ENCODE peak calls at places on chromosome 16, in six cellular contexts. H is uterus, O is GM12865, W is retinal pigment epithelial cell, L is Caco-2, Q is AG09309. S is an unnamed sample.

GRCh38 chr16:12972246-12972645 is 70.8 kb downstream of the SHISA9 start:
- DNase-seq in L (no peak), H (no peak), Q (no peak), W (no peak), O (no peak), S (no peak)

GRCh38 chr16:19288872-19289799 is 3.6 kb downstream of the CLEC19A start:
- DNase-seq in H (no peak), Q (no peak), O (no peak), W (no peak), L (no peak), S (no peak)

GRCh38 chr16:84049403-84050060 is 6.9 kb upstream of the SLC38A8 start:
- DNase-seq in O (no peak), H (no peak), W (no peak), Q (no peak), L (no peak), S (no peak)

GRCh38 chr16:47467501-47467900 is 6.4 kb downstream of the PHKB start:
- DNase-seq in L (no peak), Q (no peak), H (no peak), O (no peak), W (no peak), S (no peak)

GRCh38 chr16:56927471-56927870 is 4.5 kb upstream of the HERPUD1 start:
- DNase-seq in W (no peak), H (no peak), O (no peak), Q (no peak), L (no peak), S (no peak)

GRCh38 chr16:27531186-27531585 is 18.5 kb downstream of the GTF3C1 start:
- DNase-seq in Q (no peak), L (no peak), O (no peak), H (no peak), W (no peak), S (no peak)

GRCh38 chr16:85477801-85478363 is 135.2 kb upstream of the GSE1 start:
- DNase-seq in L (no peak), Q (no peak), W (no peak), O (no peak), H (no peak), S (no peak)

GRCh38 chr16:85437161-85438052 is 175.7 kb upstream of the GSE1 start:
- DNase-seq in W (no peak), Q (no peak), O (no peak), L (peak), H (peak), S (no peak)

GRCh38 chr16:69904495-69905170 is 46.5 kb upstream of the CLEC18A start:
- DNase-seq in W (no peak), H (no peak), Q (no peak), L (no peak), O (no peak), S (no peak)

GRCh38 chr16:17173134-17173729 is 297.5 kb downstream of the XYLT1 start:
- DNase-seq in O (peak), H (peak), W (no peak), L (no peak), Q (peak), S (peak)

GRCh38 chr16:58264007-58264406 is 30.8 kb downstream of the PRSS54 start:
- DNase-seq in H (no peak), W (no peak), L (no peak), O (no peak), Q (no peak), S (no peak)

GRCh38 chr16:19118938-19119431 is 5.2 kb downstream of the ITPRIPL2 start:
- DNase-seq in Q (peak), L (no peak), W (no peak), H (peak), O (peak), S (peak)

GRCh38 chr16:72884573-72884972 is 163.4 kb downstream of the ZFHX3 start:
- DNase-seq in L (no peak), W (no peak), Q (no peak), H (no peak), O (no peak), S (no peak)

GRCh38 chr16:2150418-2151187 is 2.2 kb downstream of the RAB26 start:
- DNase-seq in H (no peak), Q (no peak), L (no peak), O (peak), W (no peak), S (peak)

GRCh38 chr16:20042848-20043247 is 30.8 kb downstream of the GPR139 start:
- DNase-seq in L (no peak), H (no peak), Q (no peak), O (no peak), W (no peak), S (no peak)

GRCh38 chr16:2196981-2197511 is 641 bp upstream of the CASKIN1 start:
- DNase-seq in Q (no peak), O (no peak), L (no peak), H (no peak), W (no peak), S (no peak)

GRCh38 chr16:90061437-90061836 is 15.7 kb downstream of the PRDM7 start:
- DNase-seq in W (no peak), L (no peak), Q (no peak), H (no peak), O (no peak), S (no peak)

GRCh38 chr16:70151391-70151790 is 22.2 kb upstream of the CLEC18C start:
- DNase-seq in O (no peak), W (no peak), H (no peak), Q (no peak), L (no peak), S (no peak)

GRCh38 chr16:30893082-30893743 is 664 bp downstream of the BCL7C start:
- DNase-seq in L (no peak), W (no peak), O (peak), H (no peak), Q (no peak), S (peak)

GRCh38 chr16:17161034-17161433 is 309.7 kb downstream of the XYLT1 start:
- DNase-seq in W (no peak), Q (no peak), L (no peak), H (no peak), O (no peak), S (no peak)

GRCh38 chr16:30894540-30895368 is 877 bp upstream of the BCL7C start:
- DNase-seq in L (no peak), W (no peak), H (no peak), Q (no peak), O (no peak), S (no peak)

GRCh38 chr16:85265789-85266188 is 153.5 kb upstream of the CIBAR2 start:
- DNase-seq in Q (no peak), O (no peak), H (no peak), W (no peak), L (no peak), S (no peak)

GRCh38 chr16:80912651-80913050 is 94.0 kb downstream of the CMC2 start:
- DNase-seq in L (no peak), W (no peak), H (no peak), Q (no peak), O (no peak), S (no peak)

GRCh38 chr16:24996731-24997130 is 18.4 kb downstream of the ARHGAP17 start:
- DNase-seq in H (no peak), L (no peak), W (no peak), O (no peak), Q (no peak), S (no peak)

GRCh38 chr16:89096768-89097527 is 3.3 kb downstream of the ACSF3 start:
- DNase-seq in H (no peak), Q (no peak), O (peak), L (no peak), W (no peak), S (peak)

GRCh38 chr16:19967963-19968362 is 83.3 kb upstream of the GPRC5B start:
- DNase-seq in L (no peak), H (no peak), Q (no peak), W (no peak), O (no peak), S (no peak)

GRCh38 chr16:28162326-28162877 is 49.4 kb downstream of the XPO6 start:
- DNase-seq in O (no peak), Q (no peak), L (no peak), W (no peak), H (no peak), S (no peak)

GRCh38 chr16:25587783-25588182 is 104.0 kb upstream of the HS3ST4 start:
- DNase-seq in Q (no peak), O (no peak), L (no peak), W (no peak), H (no peak), S (no peak)

GRCh38 chr16:60142991-60143705 is 1409.0 kb upstream of the GOT2 start:
- DNase-seq in W (peak), H (no peak), L (no peak), O (no peak), Q (no peak), S (no peak)

GRCh38 chr16:80317132-80318098 is 223.4 kb upstream of the DYNLRB2 start:
- DNase-seq in O (peak), H (no peak), Q (no peak), W (no peak), L (no peak), S (no peak)

GRCh38 chr16:30010817-30011504 is at the start of gene DOC2A:
- DNase-seq in L (no peak), H (no peak), Q (no peak), O (no peak), W (no peak), S (peak)

GRCh38 chr16:24505959-24506358 is 33.4 kb upstream of the RBBP6 start:
- DNase-seq in L (no peak), H (no peak), Q (no peak), W (no peak), O (no peak), S (no peak)

GRCh38 chr16:78705694-78706093 is 606.2 kb downstream of the WWOX start:
- DNase-seq in W (peak), L (no peak), O (peak), Q (no peak), H (no peak), S (peak)
- TF ChIP-seq CTCF in W (peak), L (peak), O (peak), Q (no peak), H (no peak), S (peak)

GRCh38 chr16:67191410-67191994 is 453 bp upstream of the E2F4 start:
- DNase-seq in O (no peak), L (no peak), Q (no peak), H (no peak), W (no peak), S (no peak)

GRCh38 chr16:67192781-67193260 is 866 bp downstream of the E2F4 start:
- DNase-seq in L (no peak), H (no peak), Q (no peak), O (no peak), W (no peak), S (no peak)

GRCh38 chr16:67190041-67190440 is at the start of gene EXOC3L1:
- DNase-seq in W (no peak), Q (no peak), H (no peak), O (no peak), L (no peak), S (no peak)

GRCh38 chr16:67190448-67191399 is 788 bp upstream of the EXOC3L1 start:
- DNase-seq in W (no peak), Q (no peak), L (no peak), H (no peak), O (no peak), S (no peak)

DNA sequence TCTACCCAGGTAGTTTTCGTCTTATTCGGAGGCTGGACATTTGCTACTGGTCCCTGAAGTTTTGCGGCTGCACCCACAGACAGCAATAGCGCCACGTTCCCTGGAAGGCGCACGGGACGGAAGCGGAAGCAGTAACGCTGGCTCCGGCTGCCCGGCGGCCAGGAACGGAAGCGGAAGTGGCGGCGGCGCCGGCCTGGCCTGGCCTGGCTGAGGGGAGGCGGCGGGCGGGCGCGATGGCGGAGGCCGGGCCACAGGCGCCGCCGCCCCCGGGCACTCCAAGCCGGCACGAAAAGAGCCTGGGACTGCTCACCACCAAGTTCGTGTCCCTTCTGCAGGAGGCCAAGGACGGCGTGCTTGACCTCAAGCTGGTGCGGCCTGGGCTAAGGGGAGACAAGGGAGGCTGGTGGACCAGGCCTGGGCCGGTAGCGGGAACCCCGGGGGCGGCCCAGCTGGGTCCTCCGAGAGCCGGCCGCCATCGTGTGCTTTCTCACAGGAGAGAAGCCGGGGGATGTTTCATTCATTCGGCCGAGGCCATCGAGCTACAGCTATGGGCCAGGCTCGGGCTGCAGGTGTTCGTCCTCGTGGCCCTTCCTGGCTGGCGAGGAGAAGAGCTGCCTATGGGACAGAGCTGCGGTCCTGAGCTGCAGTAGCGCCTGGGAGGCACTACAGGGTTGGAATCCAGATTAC is at the start of gene E2F4:
- DNase-seq in L (peak), O (peak), Q (peak), H (peak), W (peak), S (peak)
- TF ChIP-seq CTCF in L (no peak), O (no peak), Q (no peak), H (no peak), W (no peak), S (no peak)

DNA sequence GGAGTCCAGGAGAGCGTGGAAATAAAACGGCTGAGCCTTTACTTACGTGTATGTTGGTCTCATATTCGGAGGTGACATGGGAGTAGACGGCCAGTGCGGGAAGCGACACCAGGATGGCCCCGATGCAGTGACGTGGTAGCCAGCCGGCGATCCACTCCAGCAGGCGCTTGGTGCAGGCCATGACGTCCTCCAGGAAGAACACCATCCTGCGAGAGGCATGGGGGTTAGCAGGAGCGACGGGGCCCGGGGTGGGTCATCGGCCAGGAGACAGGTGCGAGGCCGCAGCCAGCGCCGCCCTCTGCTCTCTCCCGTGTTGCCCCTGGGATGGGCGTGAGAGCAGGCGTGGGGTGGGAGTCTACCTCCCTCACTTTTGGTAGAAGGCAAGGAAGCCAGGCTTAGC is 98.6 kb upstream of the CREBBP start:
- DNase-seq in Q (no peak), H (no peak), O (no peak), W (no peak), L (no peak), S (no peak)
- TF ChIP-seq CTCF in Q (no peak), H (no peak), O (no peak), W (no peak), L (no peak), S (no peak)

GRCh38 chr16:87061521-87061920 is 255.7 kb downstream of the C16orf95 start:
- DNase-seq in H (no peak), L (no peak), O (no peak), Q (no peak), W (no peak), S (no peak)
- TF ChIP-seq CTCF in H (no peak), L (no peak), O (no peak), Q (no peak), W (no peak), S (no peak)

DNA sequence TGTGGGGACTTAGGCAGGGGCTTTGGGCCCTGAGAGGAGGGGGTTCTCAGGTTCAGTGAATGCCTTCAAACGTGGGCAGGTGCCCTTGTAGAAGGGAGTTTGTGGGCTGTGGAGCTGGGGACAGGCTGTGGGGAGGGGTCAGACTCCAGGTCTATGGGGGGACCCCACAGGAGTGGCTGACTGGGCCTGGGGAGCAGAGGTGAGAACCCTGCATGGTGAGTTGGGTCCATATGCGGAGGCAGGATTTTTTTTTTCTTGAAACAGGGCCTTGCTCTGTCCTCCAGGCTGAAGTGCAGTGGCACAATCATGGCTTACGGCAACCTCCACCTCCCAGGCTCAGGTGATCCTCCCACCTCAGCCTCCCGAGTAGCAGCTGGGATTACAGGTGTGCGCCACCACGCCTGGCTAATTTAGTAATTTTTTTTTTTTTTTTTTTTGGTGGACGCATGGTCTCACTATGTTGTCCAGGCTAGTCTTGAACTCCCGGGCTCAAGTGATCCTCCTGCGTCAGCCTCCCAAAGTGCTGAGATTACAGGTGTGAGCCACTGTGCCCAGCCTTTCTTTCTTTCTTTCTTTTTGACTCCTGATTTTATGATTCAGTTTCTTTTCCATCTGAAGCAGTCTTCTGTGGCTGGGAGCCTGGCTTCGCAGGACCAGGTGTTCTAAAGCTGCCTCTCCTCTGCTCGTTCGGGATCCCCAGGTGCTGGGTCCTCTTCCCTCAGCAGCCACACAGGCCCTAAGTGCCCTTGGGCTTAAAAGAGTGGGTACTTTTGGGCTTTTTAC is 19.0 kb upstream of the ADCY7 start:
- DNase-seq in Q (no peak), H (no peak), W (no peak), L (no peak), O (no peak), S (no peak)
- TF ChIP-seq CTCF in Q (no peak), H (no peak), W (no peak), L (no peak), O (no peak), S (no peak)